ENCODE peak calls at places on chromosomes 16 and 17, in four cellular contexts. One of them, this sample, is unnamed.

GRCh38 chr17:39461911-39462641 is 790 bp downstream of the CDK12 start:
- DNase-seq in GM12878: peak
- DNase-seq in H1: no peak
- DNase-seq in HepG2: peak
- DNase-seq in this sample: peak

GRCh38 chr17:77842148-77842905 is 116.2 kb upstream of the TNRC6C start:
- DNase-seq in GM12878: no peak
- DNase-seq in HepG2: no peak
- DNase-seq in H1: no peak
- DNase-seq in this sample: no peak

GRCh38 chr17:59149841-59150511 is 5.0 kb downstream of the SKA2 start:
- DNase-seq in H1: no peak
- DNase-seq in GM12878: no peak
- DNase-seq in HepG2: no peak
- DNase-seq in this sample: no peak

GRCh38 chr17:68759002-68759342 is 157.8 kb upstream of the FAM20A start:
- DNase-seq in GM12878: no peak
- DNase-seq in H1: no peak
- DNase-seq in HepG2: peak
- DNase-seq in this sample: no peak

GRCh38 chr17:68600123-68600880 is 865 bp downstream of the FAM20A start:
- DNase-seq in HepG2: peak
- DNase-seq in H1: no peak
- DNase-seq in GM12878: no peak
- DNase-seq in this sample: no peak

GRCh38 chr17:50128441-50129302 is 1.3 kb downstream of the SAMD14 start:
- DNase-seq in H1: no peak
- DNase-seq in GM12878: no peak
- DNase-seq in HepG2: no peak
- DNase-seq in this sample: no peak

GRCh38 chr16:30394603-30395154 is 541 bp upstream of the ZNF48 start:
- DNase-seq in H1: no peak
- DNase-seq in HepG2: no peak
- DNase-seq in GM12878: no peak
- DNase-seq in this sample: no peak

GRCh38 chr17:19457046-19457445 is 46.0 kb downstream of the RNF112 start:
- DNase-seq in HepG2: no peak
- DNase-seq in H1: no peak
- DNase-seq in GM12878: no peak
- DNase-seq in this sample: no peak

GRCh38 chr16:11675561-11676511 is 7.6 kb downstream of the SNN start:
- DNase-seq in H1: no peak
- DNase-seq in GM12878: no peak
- DNase-seq in HepG2: peak
- DNase-seq in this sample: no peak

GRCh38 chr16:11679250-11679649 is 11.0 kb downstream of the SNN start:
- DNase-seq in H1: no peak
- DNase-seq in GM12878: no peak
- DNase-seq in HepG2: no peak
- DNase-seq in this sample: no peak

GRCh38 chr16:11677959-11678881 is 10.0 kb downstream of the SNN start:
- DNase-seq in H1: no peak
- DNase-seq in GM12878: peak
- DNase-seq in HepG2: no peak
- DNase-seq in this sample: no peak

GRCh38 chr16:11676799-11677198 is 8.5 kb downstream of the SNN start:
- DNase-seq in GM12878: no peak
- DNase-seq in HepG2: no peak
- DNase-seq in H1: no peak
- DNase-seq in this sample: no peak

DNA sequence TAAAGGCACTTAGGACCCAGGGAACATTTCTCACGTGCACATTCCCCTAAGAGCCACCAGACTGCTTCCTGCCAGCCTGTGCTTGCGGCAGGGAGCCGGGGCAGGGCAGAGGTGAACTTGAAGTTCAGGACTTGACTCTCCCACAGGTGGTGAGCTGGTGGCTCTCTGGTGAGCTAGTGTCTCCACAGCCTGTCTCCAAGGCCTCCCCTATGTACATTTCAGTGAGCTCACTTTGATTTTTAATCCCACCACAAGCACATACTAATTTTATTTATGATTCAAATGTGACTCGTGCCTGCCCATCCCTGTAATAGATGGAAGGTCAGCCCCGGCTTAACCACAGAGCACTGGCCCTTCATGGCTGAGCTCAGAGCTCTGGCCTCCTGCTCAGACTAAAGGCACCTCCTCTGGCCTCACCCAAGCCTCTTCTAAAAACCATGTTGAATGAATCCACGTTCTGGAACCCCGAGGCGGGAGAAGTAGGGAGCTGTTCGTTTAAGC is 9.2 kb downstream of the SNN start:
- DNase-seq in HepG2: no peak
- DNase-seq in H1: no peak
- DNase-seq in GM12878: no peak
- DNase-seq in this sample: no peak
- TF ChIP-seq HDAC2 in HepG2: no peak
- TF ChIP-seq HDAC2 in H1: no peak
- TF ChIP-seq HDAC2 in GM12878: no peak
- TF ChIP-seq HDAC2 in this sample: no peak

GRCh38 chr17:43832168-43832975 is 574 bp downstream of the MPP3 start:
- DNase-seq in HepG2: peak
- DNase-seq in GM12878: no peak
- DNase-seq in H1: no peak
- DNase-seq in this sample: no peak
- H3K9ac ChIP-seq in HepG2: no peak
- H3K9ac ChIP-seq in GM12878: no peak
- H3K9ac ChIP-seq in H1: no peak
- H3K9ac ChIP-seq in this sample: peak

GRCh38 chr17:82464567-82464929 is 6.0 kb downstream of the NARF start:
- DNase-seq in GM12878: no peak
- DNase-seq in HepG2: no peak
- DNase-seq in H1: no peak
- DNase-seq in this sample: no peak
- TF ChIP-seq HDAC2 in GM12878: no peak
- TF ChIP-seq HDAC2 in HepG2: no peak
- TF ChIP-seq HDAC2 in H1: no peak
- TF ChIP-seq HDAC2 in this sample: no peak

GRCh38 chr16:65071371-65072311 is 50.2 kb downstream of the CDH11 start:
- DNase-seq in H1: no peak
- DNase-seq in HepG2: no peak
- DNase-seq in GM12878: no peak
- DNase-seq in this sample: no peak
- H3K9ac ChIP-seq in H1: no peak
- H3K9ac ChIP-seq in HepG2: no peak
- H3K9ac ChIP-seq in GM12878: no peak
- H3K9ac ChIP-seq in this sample: no peak

GRCh38 chr16:64695684-64696083 is 426.2 kb downstream of the CDH11 start:
- DNase-seq in GM12878: no peak
- DNase-seq in H1: no peak
- DNase-seq in HepG2: no peak
- DNase-seq in this sample: no peak
- TF ChIP-seq HDAC2 in GM12878: no peak
- TF ChIP-seq HDAC2 in H1: no peak
- TF ChIP-seq HDAC2 in HepG2: no peak
- TF ChIP-seq HDAC2 in this sample: no peak

DNA sequence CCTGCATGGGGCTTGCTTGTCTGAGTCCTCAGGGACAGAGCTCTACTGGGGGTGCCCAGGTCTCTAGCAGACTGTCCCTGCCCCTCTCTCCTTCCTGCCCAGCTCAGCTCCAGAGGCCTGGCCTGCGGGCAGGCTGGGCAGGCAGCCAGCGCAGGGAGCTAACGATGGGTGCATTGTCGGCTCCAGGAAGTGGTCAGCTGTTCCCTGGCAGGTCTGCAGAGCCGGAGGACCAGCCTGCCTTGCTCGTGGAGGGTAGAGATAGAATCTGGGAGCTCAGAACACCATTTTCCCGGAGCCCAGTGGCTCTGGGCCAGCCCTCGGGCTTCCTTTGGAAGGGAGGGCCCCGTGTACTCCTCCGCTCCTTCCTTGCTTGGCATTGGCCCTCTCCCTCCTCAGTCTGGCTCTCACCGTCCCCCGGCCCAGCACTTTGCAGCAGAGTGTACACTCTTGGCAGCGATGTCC is 189.6 kb downstream of the RAB11FIP4 start:
- DNase-seq in GM12878: no peak
- DNase-seq in H1: no peak
- DNase-seq in HepG2: no peak
- DNase-seq in this sample: no peak
- H3K9ac ChIP-seq in GM12878: no peak
- H3K9ac ChIP-seq in H1: no peak
- H3K9ac ChIP-seq in HepG2: no peak
- H3K9ac ChIP-seq in this sample: no peak

DNA sequence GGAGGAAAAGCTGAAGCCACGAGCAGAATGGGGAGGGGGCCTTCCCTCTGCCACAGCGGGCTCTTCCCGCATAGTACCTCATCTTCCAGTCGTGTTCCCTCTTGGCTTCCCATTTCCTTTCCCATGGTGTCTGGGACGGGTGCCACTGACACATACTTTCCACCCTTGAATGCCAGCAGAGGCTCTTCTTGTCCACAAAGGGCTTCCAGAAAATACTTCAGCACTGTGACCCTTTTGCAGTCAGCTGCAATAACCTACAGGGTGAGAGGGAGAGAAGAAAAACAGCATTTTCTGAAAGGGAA is 30.7 kb downstream of the HIC1 start:
- DNase-seq in GM12878: no peak
- DNase-seq in HepG2: no peak
- DNase-seq in H1: no peak
- DNase-seq in this sample: no peak
- TF ChIP-seq HDAC2 in GM12878: no peak
- TF ChIP-seq HDAC2 in HepG2: no peak
- TF ChIP-seq HDAC2 in H1: no peak
- TF ChIP-seq HDAC2 in this sample: no peak